ENCODE peak calls at places on chromosomes 13 and 19, in four cellular contexts. O is A549, C is GM12878, T is SK-N-SH. H is an unnamed sample.
A peak's percentile ranks its signal among the peaks of the same experiment; 100 is the strongest.

GRCh38 chr13:104318121-104318520 is 1251.9 kb upstream of the SLC10A2 start:
- DNase-seq in O (no peak), C (no peak), T (peak; percentile 49), H (no peak)

GRCh38 chr13:91805605-91806004 is 407.2 kb downstream of the GPC5 start:
- DNase-seq in O (no peak), C (no peak), T (no peak), H (no peak)

GRCh38 chr19:23263396-23263795 is 13.2 kb upstream of the ZNF724 start:
- DNase-seq in O (no peak), C (no peak), T (no peak), H (no peak)

GRCh38 chr19:13966684-13967128 is 14.4 kb downstream of the DCAF15 start:
- DNase-seq in O (no peak), C (no peak), T (no peak), H (no peak)

GRCh38 chr13:93559718-93560117 is 333.1 kb downstream of the GPC6 start:
- DNase-seq in O (peak; percentile 0), C (no peak), T (no peak), H (no peak)

GRCh38 chr13:45325806-45326205 is 15.2 kb downstream of the TPT1 start:
- DNase-seq in O (no peak), C (no peak), T (no peak), H (peak; percentile 62)

GRCh38 chr19:29415507-29415906 is 110.3 kb upstream of the VSTM2B start:
- DNase-seq in O (no peak), C (no peak), T (no peak), H (no peak)

GRCh38 chr19:24098359-24098758 is 11.4 kb downstream of the ZNF254 start:
- DNase-seq in O (no peak), C (no peak), T (no peak), H (no peak)

GRCh38 chr13:48708764-48709163 is 55.0 kb downstream of the CYSLTR2 start:
- DNase-seq in O (no peak), C (no peak), T (no peak), H (no peak)

GRCh38 chr13:84528408-84529055 is 646.3 kb upstream of the SLITRK1 start:
- DNase-seq in O (no peak), C (no peak), T (no peak), H (no peak)

GRCh38 chr13:79593611-79594275 is 112.8 kb downstream of the NDFIP2 start:
- DNase-seq in O (no peak), C (no peak), T (peak; percentile 44), H (no peak)

GRCh38 chr19:46515879-46516350 is 20.2 kb upstream of the PNMA8B start:
- DNase-seq in O (peak; percentile 89), C (no peak), T (peak; percentile 77), H (peak; percentile 23)

GRCh38 chr19:39843919-39844793 is 2.0 kb downstream of the FBL start:
- DNase-seq in O (peak; percentile 89), C (no peak), T (peak; percentile 50), H (peak; percentile 51)

GRCh38 chr13:64278493-64278892 is 2862.8 kb upstream of the PCDH20 start:
- DNase-seq in O (no peak), C (no peak), T (no peak), H (no peak)

GRCh38 chr19:3968556-3969434 is 2.1 kb downstream of the DAPK3 start:
- DNase-seq in O (peak; percentile 81), C (no peak), T (peak; percentile 57), H (peak; percentile 98)

GRCh38 chr13:37905736-37906135 is 36.2 kb upstream of the TRPC4 start:
- DNase-seq in O (no peak), C (no peak), T (no peak), H (no peak)

GRCh38 chr13:109781384-109782065 is 4.9 kb downstream of the IRS2 start:
- DNase-seq in O (no peak), C (no peak), T (peak; percentile 32), H (no peak)

GRCh38 chr13:31987535-31988170 is 43.9 kb upstream of the FRY start:
- DNase-seq in O (no peak), C (no peak), T (no peak), H (no peak)

GRCh38 chr13:113864303-113864890 is 521 bp upstream of the GAS6 start:
- DNase-seq in O (no peak), C (no peak), T (peak; percentile 61), H (no peak)

GRCh38 chr13:44243198-44243852 is 130.3 kb upstream of the SERP2 start:
- DNase-seq in O (no peak), C (no peak), T (peak; percentile 28), H (peak; percentile 54)

GRCh38 chr13:27962128-27962841 is 6.8 kb downstream of the CDX2 start:
- DNase-seq in O (no peak), C (no peak), T (peak; percentile 15), H (peak; percentile 52)

GRCh38 chr13:79407349-79407979 is 1.4 kb upstream of the RBM26 start:
- DNase-seq in O (no peak), C (no peak), T (no peak), H (no peak)

DNA sequence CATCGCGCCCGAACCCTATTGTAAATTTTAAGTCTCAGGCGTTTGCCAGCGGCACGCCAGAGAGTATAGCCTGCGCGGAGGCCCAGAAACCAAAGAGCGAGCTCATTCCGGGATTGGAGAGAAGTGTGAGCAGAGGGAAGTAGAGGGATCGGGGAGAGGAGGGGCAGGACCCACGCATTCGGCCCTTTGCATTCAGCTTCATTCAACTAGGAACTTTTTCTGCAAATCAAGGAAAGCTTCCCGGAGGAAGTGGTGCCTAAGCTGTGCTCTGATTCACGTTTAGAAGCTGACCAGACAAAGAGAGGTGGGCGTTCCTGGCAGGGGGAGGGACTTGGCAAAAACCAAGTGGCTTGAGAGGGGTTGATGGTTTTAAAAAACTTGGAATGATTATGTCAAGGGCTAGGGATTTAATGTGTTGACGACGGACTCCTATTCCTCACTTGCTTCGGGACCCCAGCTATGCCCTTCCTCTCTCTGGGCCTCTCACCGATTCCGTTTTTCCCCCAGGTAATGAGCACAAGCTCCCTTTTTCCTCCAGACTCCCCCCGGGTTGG is 858 bp upstream of the PRMT1 start:
- DNase-seq in O (peak; percentile 91), C (peak; percentile 84), T (peak; percentile 83), H (peak; percentile 80)
- TF ChIP-seq PBX3 in O (no peak), C (peak; percentile 8), T (no peak), H (no peak)

GRCh38 chr19:8261347-8261746 is 46.8 kb downstream of the CD320 start:
- DNase-seq in O (no peak), C (no peak), T (no peak), H (no peak)

GRCh38 chr19:8261881-8262280 is 46.3 kb downstream of the CD320 start:
- DNase-seq in O (no peak), C (no peak), T (no peak), H (no peak)

GRCh38 chr19:8259922-8260247 is 48.3 kb downstream of the CD320 start:
- DNase-seq in O (no peak), C (no peak), T (no peak), H (no peak)

GRCh38 chr19:8257052-8257443 is 47.9 kb downstream of the CERS4 start:
- DNase-seq in O (no peak), C (no peak), T (no peak), H (no peak)

GRCh38 chr19:8259142-8259921 is 48.8 kb downstream of the CD320 start:
- DNase-seq in O (no peak), C (no peak), T (no peak), H (no peak)
- TF ChIP-seq USF2 in O (no peak), C (no peak), T (no peak), H (no peak)

GRCh38 chr19:17543991-17544390 is 11.5 kb upstream of the COLGALT1 start:
- DNase-seq in O (no peak), C (no peak), T (no peak), H (no peak)
- TF ChIP-seq PBX3 in O (no peak), C (no peak), T (no peak), H (no peak)

DNA sequence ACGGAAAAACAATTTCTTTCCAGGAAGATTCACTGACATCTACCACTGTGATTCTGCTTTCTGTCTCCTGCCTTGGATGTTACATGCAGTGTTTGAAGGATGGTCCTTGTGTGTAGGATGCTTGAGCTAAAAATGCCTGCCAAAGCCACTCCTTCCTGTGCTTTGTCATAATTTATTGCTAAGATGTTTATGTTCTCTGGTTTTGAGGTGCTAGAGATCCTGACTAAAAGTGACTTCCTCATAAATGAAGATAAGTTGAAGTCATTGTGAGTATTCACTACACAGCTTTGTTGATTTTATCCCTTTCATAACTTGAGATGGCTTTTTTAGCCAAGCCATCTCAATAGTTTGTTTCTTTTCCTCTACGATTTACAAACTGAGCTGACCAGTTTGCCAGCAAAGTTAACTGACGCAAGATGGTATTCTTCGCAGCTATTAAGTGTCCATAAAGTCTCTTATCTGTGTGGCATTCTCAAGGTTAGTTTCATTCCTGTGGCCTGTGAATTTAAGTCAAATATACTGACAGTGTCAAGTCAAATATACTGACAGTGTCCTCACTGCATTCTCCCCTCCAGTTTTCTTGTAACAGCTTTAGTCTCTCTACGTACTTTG is 15.7 kb upstream of the FBXL3 start:
- DNase-seq in O (no peak), C (no peak), T (no peak), H (no peak)
- TF ChIP-seq USF2 in O (no peak), C (no peak), T (no peak), H (no peak)

GRCh38 chr13:73765651-73766384 is 368.4 kb downstream of the KLF12 start:
- DNase-seq in O (no peak), C (no peak), T (peak; percentile 59), H (peak; percentile 75)

GRCh38 chr13:73772449-73773186 is 361.6 kb downstream of the KLF12 start:
- DNase-seq in O (no peak), C (no peak), T (no peak), H (no peak)

GRCh38 chr13:73767747-73768315 is 366.4 kb downstream of the KLF12 start:
- DNase-seq in O (no peak), C (no peak), T (peak; percentile 22), H (peak; percentile 9)

GRCh38 chr13:73767191-73767741 is 366.9 kb downstream of the KLF12 start:
- DNase-seq in O (no peak), C (no peak), T (no peak), H (peak; percentile 20)
- TF ChIP-seq PBX3 in O (no peak), C (no peak), T (no peak), H (no peak)

DNA sequence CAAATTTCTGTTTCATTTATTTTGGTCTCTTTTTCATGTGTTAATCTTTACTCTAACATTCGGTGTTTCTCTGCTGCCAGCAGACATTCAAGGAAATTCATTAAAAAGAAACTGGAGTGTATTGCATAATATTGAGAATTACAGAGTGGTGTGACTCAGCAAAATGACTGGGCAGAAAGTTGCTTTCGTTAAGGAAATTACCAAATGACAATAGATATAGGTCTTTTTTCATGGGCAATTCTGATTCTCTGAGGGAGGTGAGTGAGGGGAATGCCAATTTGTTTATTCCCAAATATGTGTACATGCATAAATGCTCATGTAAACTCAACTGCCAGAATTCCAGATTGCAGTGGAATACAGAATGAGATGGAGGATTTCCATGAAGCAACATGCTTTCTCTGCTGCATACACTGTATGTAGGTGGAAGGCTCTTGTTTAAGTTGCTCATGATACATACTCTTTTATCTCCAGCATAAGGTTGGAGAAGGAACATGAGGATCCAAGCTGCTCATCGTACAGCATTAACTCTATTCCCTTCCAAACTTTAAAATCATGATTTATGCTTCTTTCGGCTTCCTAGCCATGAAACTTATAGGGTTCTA is 1730.1 kb downstream of the SLITRK5 start:
- DNase-seq in O (no peak), C (no peak), T (no peak), H (no peak)
- TF ChIP-seq USF2 in O (no peak), C (no peak), T (no peak), H (no peak)

GRCh38 chr19:36245210-36246005 is 30.5 kb downstream of the ZNF146 start:
- DNase-seq in O (no peak), C (no peak), T (peak; percentile 87), H (no peak)
- TF ChIP-seq PBX3 in O (no peak), C (no peak), T (no peak), H (no peak)

H was measured in HepG2.